ENCODE peak calls at places on chromosomes 12 and 14, in seven cellular contexts. K is activated CD4-positive, CD25-positive, alpha-beta regulatory T cell treated with anti-CD3 and anti-CD28 coated beads, Interleukin-2, amount 50 U/mL, for 72 hours; C is choroid plexus epithelial cell; V is stimulated activated CD4-positive, alpha-beta T cell treated with anti-CD3 and anti-CD28 coated beads, Interleukin-4, amount 100 ng/mL, for 24 hours; G is SW 1271; E is ascending aorta; N is T-cell. S is an unnamed sample.

GRCh38 chr12:90262261-90262660 is 553.6 kb upstream of the ATP2B1 start:
- DNase-seq in K (no peak), C (peak; percentile 37), V (no peak), G (no peak), E (no peak), N (no peak), S (no peak)

GRCh38 chr14:50785506-50786063 is 45.4 kb downstream of the NIN start:
- DNase-seq in K (no peak), C (no peak), V (no peak), G (no peak), E (no peak), N (no peak), S (no peak)

GRCh38 chr12:32344047-32344446 is 55.3 kb upstream of the FGD4 start:
- DNase-seq in K (no peak), C (no peak), V (no peak), G (no peak), E (no peak), N (no peak), S (no peak)

GRCh38 chr12:52372216-52373154 is 5.2 kb upstream of the KRT85 start:
- DNase-seq in K (peak; percentile 49), C (peak; percentile 95), V (peak; percentile 58), G (peak; percentile 28), E (peak; percentile 29), N (peak; percentile 59), S (peak; percentile 89)

GRCh38 chr12:27331927-27332324 is 710 bp upstream of the BMAL2 start:
- DNase-seq in K (no peak), C (peak; percentile 4), V (no peak), G (no peak), E (no peak), N (no peak), S (no peak)

GRCh38 chr14:71322660-71323250 is 415.5 kb downstream of the PCNX1 start:
- DNase-seq in K (no peak), C (peak; percentile 87), V (no peak), G (no peak), E (no peak), N (no peak), S (no peak)

GRCh38 chr14:94011795-94012194 is 14.3 kb upstream of the OTUB2 start:
- DNase-seq in K (no peak), C (no peak), V (no peak), G (no peak), E (no peak), N (peak; percentile 18), S (no peak)

GRCh38 chr12:111034911-111035577 is 114.7 kb upstream of the MYL2 start:
- DNase-seq in K (no peak), C (peak; percentile 4), V (no peak), G (no peak), E (no peak), N (no peak), S (peak; percentile 79)

GRCh38 chr12:113056631-113057488 is at the start of gene DTX1:
- DNase-seq in K (no peak), C (no peak), V (peak; percentile 41), G (no peak), E (no peak), N (peak; percentile 44), S (peak; percentile 66)

GRCh38 chr12:91743727-91744126 is 401.9 kb downstream of the BTG1 start:
- DNase-seq in K (no peak), C (no peak), V (no peak), G (no peak), E (no peak), N (no peak), S (no peak)

GRCh38 chr14:77302926-77303325 is 17.8 kb downstream of the POMT2 start:
- DNase-seq in K (peak; percentile 44), C (peak; percentile 57), V (peak; percentile 56), G (no peak), E (no peak), N (no peak), S (no peak)

GRCh38 chr12:131112690-131113290 is 159.1 kb downstream of the ADGRD1 start:
- DNase-seq in K (no peak), C (no peak), V (no peak), G (no peak), E (no peak), N (no peak), S (no peak)

GRCh38 chr12:78916845-78917480 is 52.4 kb downstream of the SYT1 start:
- DNase-seq in K (no peak), C (peak; percentile 66), V (no peak), G (no peak), E (no peak), N (no peak), S (no peak)

GRCh38 chr14:101496779-101497420 is 64.4 kb upstream of the DIO3 start:
- DNase-seq in K (peak; percentile 23), C (no peak), V (no peak), G (no peak), E (no peak), N (no peak), S (peak; percentile 41)

GRCh38 chr14:61003571-61003970 is 22.5 kb downstream of the SLC38A6 start:
- DNase-seq in K (no peak), C (peak; percentile 65), V (no peak), G (no peak), E (no peak), N (no peak), S (no peak)

GRCh38 chr12:88237954-88238353 is 95.8 kb downstream of the TMTC3 start:
- DNase-seq in K (no peak), C (peak; percentile 76), V (no peak), G (peak; percentile 5), E (no peak), N (no peak), S (no peak)

GRCh38 chr12:6507102-6507998 is 13.4 kb downstream of the NCAPD2 start:
- DNase-seq in K (no peak), C (peak; percentile 39), V (no peak), G (no peak), E (no peak), N (no peak), S (peak; percentile 51)

GRCh38 chr12:126784328-126784921 is 1482.5 kb upstream of the TMEM132C start:
- DNase-seq in K (no peak), C (peak; percentile 14), V (peak; percentile 26), G (peak; percentile 6), E (no peak), N (peak; percentile 21), S (peak; percentile 72)

GRCh38 chr14:101604935-101605767 is 43.9 kb downstream of the DIO3 start:
- DNase-seq in K (peak; percentile 17), C (no peak), V (no peak), G (no peak), E (no peak), N (no peak), S (no peak)